ENCODE peak calls at places on chromosomes 3 and 15, in eight cellular contexts. G, H, V, U, R, Q, M and W are unnamed samples. For H3K4me1 and H3K36me3, the result is how much of the 10 kb centered on the place peaks cover.

GRCh38 chr3:192303235-192303634 is 424.1 kb downstream of the FGF12 start:
- DNase-seq in G (no peak), H (no peak), V (no peak), U (peak), R (no peak), Q (peak), M (no peak), W (no peak)

GRCh38 chr3:188335656-188336055 is 181.7 kb downstream of the LPP start:
- DNase-seq in G (no peak), H (no peak), V (no peak), U (no peak), R (no peak), Q (no peak), M (no peak), W (no peak)

GRCh38 chr15:60751985-60752952 is 273.3 kb upstream of the ICE2 start:
- DNase-seq in G (no peak), H (peak), V (peak), U (no peak), R (no peak), Q (no peak), M (peak), W (no peak)

GRCh38 chr3:46372492-46373359 is 2.0 kb downstream of the CCR5 start:
- DNase-seq in G (peak), H (peak), V (no peak), U (peak), R (no peak), Q (peak), M (no peak), W (no peak)

GRCh38 chr3:151230644-151231043 is 27.6 kb upstream of the GPR171 start:
- DNase-seq in G (peak), H (no peak), V (no peak), U (no peak), R (no peak), Q (no peak), M (no peak), W (no peak)

GRCh38 chr3:94512876-94513275 is 450.0 kb downstream of the NSUN3 start:
- DNase-seq in G (no peak), H (no peak), V (no peak), U (peak), R (no peak), Q (no peak), M (no peak), W (no peak)

GRCh38 chr3:65330072-65330471 is 642.3 kb upstream of the ADAMTS9 start:
- DNase-seq in G (no peak), H (peak), V (no peak), U (no peak), R (no peak), Q (no peak), M (no peak), W (no peak)

GRCh38 chr15:67091073-67091965 is 25.9 kb downstream of the SMAD3 start:
- DNase-seq in G (no peak), H (peak), V (peak), U (no peak), R (no peak), Q (no peak), M (peak), W (peak)

GRCh38 chr15:56814429-56814828 is 81.1 kb upstream of the ZNF280D start:
- DNase-seq in G (no peak), H (no peak), V (no peak), U (no peak), R (no peak), Q (no peak), M (no peak), W (no peak)

GRCh38 chr3:13548696-13549512 is at the start of gene FBLN2:
- DNase-seq in G (no peak), H (no peak), V (peak), U (peak), R (peak), Q (peak), M (no peak), W (no peak)

GRCh38 chr3:10558726-10559125 is 53.3 kb upstream of the ATP2B2 start:
- DNase-seq in G (no peak), H (no peak), V (no peak), U (no peak), R (peak), Q (no peak), M (no peak), W (no peak)

GRCh38 chr3:79250746-79251145 is 517.1 kb downstream of the ROBO1 start:
- DNase-seq in G (no peak), H (no peak), V (no peak), U (no peak), R (no peak), Q (no peak), M (no peak), W (no peak)

GRCh38 chr3:55678521-55679216 is 191.6 kb upstream of the WNT5A start:
- DNase-seq in G (no peak), H (no peak), V (no peak), U (no peak), R (no peak), Q (no peak), M (no peak), W (no peak)

GRCh38 chr3:110743202-110743601 is 328.4 kb upstream of the NECTIN3 start:
- DNase-seq in G (no peak), H (no peak), V (no peak), U (peak), R (no peak), Q (peak), M (no peak), W (no peak)

GRCh38 chr3:53123953-53124352 is 6.3 kb downstream of the RFT1 start:
- DNase-seq in G (no peak), H (no peak), V (no peak), U (no peak), R (peak), Q (no peak), M (no peak), W (no peak)

GRCh38 chr3:53123510-53123909 is 6.7 kb downstream of the RFT1 start:
- DNase-seq in G (no peak), H (no peak), V (no peak), U (no peak), R (no peak), Q (no peak), M (no peak), W (no peak)

GRCh38 chr3:53120336-53120735 is 9.9 kb downstream of the RFT1 start:
- DNase-seq in G (no peak), H (no peak), V (no peak), U (no peak), R (no peak), Q (no peak), M (no peak), W (no peak)

GRCh38 chr3:53122255-53122932 is 7.8 kb downstream of the RFT1 start:
- DNase-seq in G (no peak), H (no peak), V (no peak), U (no peak), R (no peak), Q (no peak), M (no peak), W (no peak)

DNA sequence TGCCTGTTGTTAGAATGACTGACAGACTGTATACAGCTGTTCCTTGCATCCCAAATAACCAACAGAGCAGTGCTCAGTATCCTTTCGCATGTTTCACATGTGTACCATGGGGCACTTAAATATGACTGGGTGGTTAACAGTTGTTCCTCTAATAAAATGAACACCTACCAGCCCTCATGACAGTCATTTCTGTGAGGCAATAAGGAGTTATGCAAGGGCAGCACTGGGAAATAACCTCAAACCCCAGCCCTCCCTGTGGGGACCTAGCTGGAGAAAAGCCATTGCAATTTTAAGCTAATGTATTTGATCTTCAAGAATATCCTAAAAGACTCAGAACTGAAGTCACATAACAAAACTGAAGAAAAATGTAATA is 7.3 kb downstream of the RFT1 start:
- DNase-seq in G (no peak), H (no peak), V (no peak), U (no peak), R (no peak), Q (no peak), M (no peak), W (no peak)
- H3K27ac ChIP-seq in G (no peak), H (no peak), V (no peak), U (no peak), R (no peak), Q (no peak), M (no peak), W (no peak)

GRCh38 chr3:116260491-116260890 is 184.8 kb downstream of the LSAMP start:
- DNase-seq in G (no peak), H (no peak), V (no peak), U (no peak), R (no peak), Q (peak), M (no peak), W (no peak)
- H3K4me1 ChIP-seq in G (under half), H (under half), V (under half), U (under half), R (under half), Q (half or more), M (under half), W (under half)

DNA sequence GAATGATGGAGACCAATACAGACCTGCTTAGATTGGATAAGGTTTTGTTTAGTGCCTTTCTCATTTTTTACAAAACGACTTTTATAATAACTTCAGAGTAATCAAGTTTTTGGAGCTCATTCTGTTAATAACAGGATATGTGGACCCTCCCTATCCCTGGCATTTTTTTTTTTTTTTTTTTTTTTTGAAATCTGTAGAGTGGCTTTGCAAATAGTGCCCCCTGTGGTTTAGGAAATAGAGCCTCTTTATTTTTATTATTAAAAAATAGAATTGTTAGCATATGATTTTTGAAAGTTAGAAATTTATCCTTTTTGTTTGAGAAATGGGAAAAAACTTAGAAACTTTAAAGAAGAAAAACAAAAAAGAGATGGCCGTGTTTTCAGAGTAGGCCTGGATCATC is 11.4 kb downstream of the SKIL start:
- DNase-seq in G (no peak), H (no peak), V (no peak), U (no peak), R (no peak), Q (no peak), M (no peak), W (no peak)
- H3K36me3 ChIP-seq in G (half or more), H (under half), V (under half), U (under half), R (under half), Q (under half), M (under half), W (under half)

GRCh38 chr3:30648670-30649357 is 42.4 kb downstream of the TGFBR2 start:
- DNase-seq in G (peak), H (no peak), V (no peak), U (no peak), R (no peak), Q (no peak), M (no peak), W (no peak)
- H3K27ac ChIP-seq in G (peak), H (peak), V (peak), U (no peak), R (peak), Q (no peak), M (no peak), W (peak)

DNA sequence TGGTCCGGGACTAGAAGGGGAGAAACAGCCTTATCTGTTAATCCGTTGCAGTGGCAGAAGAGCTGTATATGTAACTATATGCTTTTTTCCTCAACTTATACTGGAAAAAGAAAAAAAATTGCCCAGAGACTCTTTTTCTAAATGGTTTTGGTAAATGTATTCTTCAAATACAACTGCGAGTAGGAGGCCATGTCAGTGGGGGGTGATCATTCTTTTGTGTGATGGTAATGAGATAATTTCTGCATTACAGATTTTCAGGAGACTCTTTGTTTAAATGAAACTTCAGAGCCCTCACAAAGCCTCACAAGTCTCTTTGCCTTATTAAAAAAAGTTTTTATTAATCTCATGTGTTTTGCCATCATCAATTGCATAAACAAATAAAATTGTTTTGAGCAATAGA is 116.5 kb downstream of the FNDC3B start:
- DNase-seq in G (no peak), H (no peak), V (no peak), U (no peak), R (no peak), Q (peak), M (no peak), W (no peak)
- H3K4me1 ChIP-seq in G (under half), H (under half), V (half or more), U (under half), R (half or more), Q (half or more), M (under half), W (under half)

GRCh38 chr15:42749266-42749665 is 12.3 kb upstream of the CDAN1 start:
- DNase-seq in G (peak), H (no peak), V (no peak), U (no peak), R (no peak), Q (no peak), M (no peak), W (no peak)
- H3K36me3 ChIP-seq in G (under half), H (under half), V (under half), U (under half), R (under half), Q (under half), M (under half), W (under half)